ENCODE peak calls at places on chromosomes 11 and 22, in nine cellular contexts. One of them, this sample, is unnamed.
A peak's percentile ranks its signal among the peaks of the same experiment; 100 is the strongest.

GRCh38 chr22:17915676-17916075 is 108.7 kb downstream of the MICAL3 start:
- DNase-seq in NCI-H2171: no peak
- DNase-seq in nephron progenitor cell: no peak
- DNase-seq in left lobe of liver: no peak
- DNase-seq in EH: no peak
- DNase-seq in GM23248: no peak
- DNase-seq in AG08395: no peak
- DNase-seq in DMS153: no peak
- DNase-seq in tibial nerve: no peak
- DNase-seq in this sample: no peak

GRCh38 chr11:62880803-62881578 is at the start of gene SLC3A2:
- DNase-seq in NCI-H2171: peak; percentile 91
- DNase-seq in nephron progenitor cell: peak; percentile 87
- DNase-seq in left lobe of liver: peak; percentile 91
- DNase-seq in EH: peak; percentile 91
- DNase-seq in GM23248: peak; percentile 96
- DNase-seq in AG08395: peak; percentile 91
- DNase-seq in DMS153: peak; percentile 80
- DNase-seq in tibial nerve: peak; percentile 86
- DNase-seq in this sample: peak; percentile 88

GRCh38 chr22:18078329-18079041 is 695 bp downstream of the PEX26 start:
- DNase-seq in NCI-H2171: no peak
- DNase-seq in nephron progenitor cell: peak; percentile 33
- DNase-seq in left lobe of liver: peak; percentile 63
- DNase-seq in EH: peak; percentile 49
- DNase-seq in GM23248: peak; percentile 69
- DNase-seq in AG08395: peak; percentile 36
- DNase-seq in DMS153: no peak
- DNase-seq in tibial nerve: no peak
- DNase-seq in this sample: no peak

GRCh38 chr11:77074626-77075221 is 8.0 kb downstream of the CAPN5 start:
- DNase-seq in NCI-H2171: no peak
- DNase-seq in nephron progenitor cell: no peak
- DNase-seq in left lobe of liver: no peak
- DNase-seq in EH: no peak
- DNase-seq in GM23248: no peak
- DNase-seq in AG08395: no peak
- DNase-seq in DMS153: no peak
- DNase-seq in tibial nerve: no peak
- DNase-seq in this sample: no peak

GRCh38 chr22:40709752-40710413 is 30.6 kb downstream of the MCHR1 start:
- DNase-seq in NCI-H2171: peak; percentile 43
- DNase-seq in nephron progenitor cell: no peak
- DNase-seq in left lobe of liver: no peak
- DNase-seq in EH: peak; percentile 60
- DNase-seq in GM23248: peak; percentile 23
- DNase-seq in AG08395: no peak
- DNase-seq in DMS153: no peak
- DNase-seq in tibial nerve: peak; percentile 32
- DNase-seq in this sample: no peak

GRCh38 chr11:75028321-75029097 is 39.8 kb downstream of the NEU3 start:
- DNase-seq in NCI-H2171: no peak
- DNase-seq in nephron progenitor cell: no peak
- DNase-seq in left lobe of liver: no peak
- DNase-seq in EH: no peak
- DNase-seq in GM23248: peak; percentile 11
- DNase-seq in AG08395: no peak
- DNase-seq in DMS153: no peak
- DNase-seq in tibial nerve: no peak
- DNase-seq in this sample: peak; percentile 16

GRCh38 chr11:124538019-124538418 is 5.4 kb downstream of the OR8B12 start:
- DNase-seq in NCI-H2171: no peak
- DNase-seq in nephron progenitor cell: no peak
- DNase-seq in left lobe of liver: no peak
- DNase-seq in EH: peak; percentile 46
- DNase-seq in GM23248: peak; percentile 16
- DNase-seq in AG08395: no peak
- DNase-seq in DMS153: no peak
- DNase-seq in tibial nerve: peak; percentile 47
- DNase-seq in this sample: no peak

GRCh38 chr22:41695211-41695610 is 4.1 kb upstream of the MEI1 start:
- DNase-seq in NCI-H2171: no peak
- DNase-seq in nephron progenitor cell: no peak
- DNase-seq in left lobe of liver: no peak
- DNase-seq in EH: peak; percentile 61
- DNase-seq in GM23248: peak; percentile 29
- DNase-seq in AG08395: no peak
- DNase-seq in DMS153: no peak
- DNase-seq in tibial nerve: no peak
- DNase-seq in this sample: no peak

GRCh38 chr11:86421976-86422770 is 47.5 kb downstream of the CCDC81 start:
- DNase-seq in NCI-H2171: no peak
- DNase-seq in nephron progenitor cell: no peak
- DNase-seq in left lobe of liver: no peak
- DNase-seq in EH: no peak
- DNase-seq in GM23248: no peak
- DNase-seq in AG08395: no peak
- DNase-seq in DMS153: no peak
- DNase-seq in tibial nerve: no peak
- DNase-seq in this sample: no peak

GRCh38 chr11:120219157-120219934 is 8.5 kb downstream of the OAF start:
- DNase-seq in NCI-H2171: no peak
- DNase-seq in nephron progenitor cell: no peak
- DNase-seq in left lobe of liver: no peak
- DNase-seq in EH: no peak
- DNase-seq in GM23248: peak; percentile 53
- DNase-seq in AG08395: no peak
- DNase-seq in DMS153: no peak
- DNase-seq in tibial nerve: no peak
- DNase-seq in this sample: no peak

GRCh38 chr22:46234851-46235437 is 15.1 kb downstream of the CDPF1 start:
- DNase-seq in NCI-H2171: no peak
- DNase-seq in nephron progenitor cell: no peak
- DNase-seq in left lobe of liver: no peak
- DNase-seq in EH: no peak
- DNase-seq in GM23248: no peak
- DNase-seq in AG08395: no peak
- DNase-seq in DMS153: no peak
- DNase-seq in tibial nerve: no peak
- DNase-seq in this sample: no peak

GRCh38 chr22:32880906-32881596 is 79.5 kb downstream of the TIMP3 start:
- DNase-seq in NCI-H2171: peak; percentile 87
- DNase-seq in nephron progenitor cell: peak; percentile 42
- DNase-seq in left lobe of liver: peak; percentile 53
- DNase-seq in EH: peak; percentile 53
- DNase-seq in GM23248: no peak
- DNase-seq in AG08395: no peak
- DNase-seq in DMS153: no peak
- DNase-seq in tibial nerve: no peak
- DNase-seq in this sample: peak; percentile 58

GRCh38 chr11:64718780-64719124 is 4.2 kb downstream of the NRXN2 start:
- DNase-seq in NCI-H2171: no peak
- DNase-seq in nephron progenitor cell: no peak
- DNase-seq in left lobe of liver: no peak
- DNase-seq in EH: no peak
- DNase-seq in GM23248: no peak
- DNase-seq in AG08395: no peak
- DNase-seq in DMS153: no peak
- DNase-seq in tibial nerve: no peak
- DNase-seq in this sample: no peak

GRCh38 chr11:742156-742546 is 5.1 kb upstream of the TALDO1 start:
- DNase-seq in NCI-H2171: no peak
- DNase-seq in nephron progenitor cell: no peak
- DNase-seq in left lobe of liver: no peak
- DNase-seq in EH: no peak
- DNase-seq in GM23248: no peak
- DNase-seq in AG08395: no peak
- DNase-seq in DMS153: no peak
- DNase-seq in tibial nerve: no peak
- DNase-seq in this sample: no peak

GRCh38 chr22:42343551-42344081 is 73.2 kb upstream of the TCF20 start:
- DNase-seq in NCI-H2171: peak; percentile 69
- DNase-seq in nephron progenitor cell: peak; percentile 65
- DNase-seq in left lobe of liver: no peak
- DNase-seq in EH: peak; percentile 33
- DNase-seq in GM23248: peak; percentile 56
- DNase-seq in AG08395: peak; percentile 30
- DNase-seq in DMS153: no peak
- DNase-seq in tibial nerve: no peak
- DNase-seq in this sample: no peak

GRCh38 chr11:64629796-64630562 is 39.0 kb downstream of the SLC22A12 start:
- DNase-seq in NCI-H2171: no peak
- DNase-seq in nephron progenitor cell: peak; percentile 77
- DNase-seq in left lobe of liver: no peak
- DNase-seq in EH: peak; percentile 4
- DNase-seq in GM23248: peak; percentile 35
- DNase-seq in AG08395: no peak
- DNase-seq in DMS153: no peak
- DNase-seq in tibial nerve: no peak
- DNase-seq in this sample: no peak

GRCh38 chr11:32434387-32435151 is 770 bp downstream of the WT1 start:
- DNase-seq in NCI-H2171: peak; percentile 13
- DNase-seq in nephron progenitor cell: peak; percentile 52
- DNase-seq in left lobe of liver: no peak
- DNase-seq in EH: no peak
- DNase-seq in GM23248: no peak
- DNase-seq in AG08395: no peak
- DNase-seq in DMS153: no peak
- DNase-seq in tibial nerve: no peak
- DNase-seq in this sample: no peak

GRCh38 chr11:66859686-66860448 is 3.0 kb downstream of the LRFN4 start:
- DNase-seq in NCI-H2171: no peak
- DNase-seq in nephron progenitor cell: no peak
- DNase-seq in left lobe of liver: no peak
- DNase-seq in EH: no peak
- DNase-seq in GM23248: no peak
- DNase-seq in AG08395: no peak
- DNase-seq in DMS153: no peak
- DNase-seq in tibial nerve: no peak
- DNase-seq in this sample: no peak

GRCh38 chr11:17561466-17562001 is 14.5 kb downstream of the OTOG start:
- DNase-seq in NCI-H2171: no peak
- DNase-seq in nephron progenitor cell: no peak
- DNase-seq in left lobe of liver: no peak
- DNase-seq in EH: no peak
- DNase-seq in GM23248: no peak
- DNase-seq in AG08395: no peak
- DNase-seq in DMS153: no peak
- DNase-seq in tibial nerve: no peak
- DNase-seq in this sample: no peak

GRCh38 chr11:63937713-63938480 is 905 bp upstream of the NAA40 start:
- DNase-seq in NCI-H2171: peak; percentile 48
- DNase-seq in nephron progenitor cell: peak; percentile 36
- DNase-seq in left lobe of liver: no peak
- DNase-seq in EH: no peak
- DNase-seq in GM23248: no peak
- DNase-seq in AG08395: no peak
- DNase-seq in DMS153: no peak
- DNase-seq in tibial nerve: no peak
- DNase-seq in this sample: no peak

GRCh38 chr11:33015621-33016551 is at the start of gene DEPDC7:
- DNase-seq in NCI-H2171: peak; percentile 98
- DNase-seq in nephron progenitor cell: peak; percentile 91
- DNase-seq in left lobe of liver: peak; percentile 96
- DNase-seq in EH: peak; percentile 90
- DNase-seq in GM23248: peak; percentile 96
- DNase-seq in AG08395: peak; percentile 91
- DNase-seq in DMS153: peak; percentile 91
- DNase-seq in tibial nerve: peak; percentile 89
- DNase-seq in this sample: peak; percentile 85